ENCODE peak calls at places on chromosome 21, in five cellular contexts. C is progenitor cell of endocrine pancreas; X is CD8-positive, alpha-beta T cell; E is A549; W is omental fat pad. V is an unnamed sample.

GRCh38 chr21:44836666-44837471 is 19.0 kb upstream of the SUMO3 start:
- DNase-seq in C (no peak), W (no peak), X (no peak), E (peak), V (no peak)

GRCh38 chr21:45837936-45838335 is 143.6 kb upstream of the COL6A1 start:
- DNase-seq in X (no peak), E (no peak), C (no peak), W (no peak), V (no peak)

GRCh38 chr21:45364464-45365185 is 40.3 kb upstream of the COL18A1 start:
- DNase-seq in X (no peak), C (no peak), W (no peak), E (peak), V (no peak)

GRCh38 chr21:18023099-18023498 is 203.9 kb upstream of the C21orf91 start:
- DNase-seq in W (no peak), E (no peak), X (no peak), C (no peak), V (no peak)

GRCh38 chr21:14737922-14738321 is 191.8 kb upstream of the SAMSN1 start:
- DNase-seq in C (no peak), X (peak), E (peak), W (no peak), V (peak)

GRCh38 chr21:44682580-44683151 is 703 bp upstream of the KRTAP12-1 start:
- DNase-seq in C (no peak), W (no peak), E (no peak), X (no peak), V (no peak)

GRCh38 chr21:40936771-40937261 is 89.9 kb upstream of the DSCAM start:
- DNase-seq in X (no peak), E (no peak), W (no peak), C (no peak), V (no peak)

GRCh38 chr21:46125846-46126301 is 28.0 kb downstream of the COL6A2 start:
- DNase-seq in X (no peak), C (peak), E (no peak), W (peak), V (no peak)

GRCh38 chr21:41560701-41561158 is 52.8 kb upstream of the TMPRSS2 start:
- DNase-seq in W (no peak), E (no peak), C (no peak), X (no peak), V (no peak)

GRCh38 chr21:16310191-16310590 is 580.4 kb downstream of the USP25 start:
- DNase-seq in C (no peak), E (no peak), X (no peak), W (no peak), V (no peak)

GRCh38 chr21:28156590-28156989 is 836.1 kb downstream of the LTN1 start:
- DNase-seq in E (no peak), C (no peak), X (no peak), W (no peak), V (no peak)

GRCh38 chr21:14736162-14736561 is 190.0 kb upstream of the SAMSN1 start:
- DNase-seq in X (no peak), E (no peak), W (no peak), C (no peak), V (no peak)

GRCh38 chr21:42654179-42654912 is 925 bp downstream of the PDE9A start:
- DNase-seq in E (peak), C (peak), X (peak), W (no peak), V (peak)

GRCh38 chr21:16358784-16359183 is 629.0 kb downstream of the USP25 start:
- DNase-seq in C (no peak), E (no peak), X (no peak), W (no peak), V (no peak)

GRCh38 chr21:25569711-25570110 is 37.6 kb downstream of the MRPL39 start:
- DNase-seq in C (no peak), W (no peak), X (no peak), E (no peak), V (no peak)

GRCh38 chr21:42113926-42114409 is 42.9 kb downstream of the UMODL1 start:
- DNase-seq in X (no peak), C (no peak), E (no peak), W (no peak), V (no peak)

GRCh38 chr21:28856588-28857250 is 136.0 kb downstream of the LTN1 start:
- DNase-seq in E (no peak), W (no peak), X (no peak), C (no peak), V (no peak)

GRCh38 chr21:29367335-29367734 is 68.6 kb downstream of the BACH1 start:
- DNase-seq in X (no peak), W (no peak), E (no peak), C (no peak), V (no peak)

GRCh38 chr21:18384771-18385170 is 18.8 kb downstream of the TMPRSS15 start:
- DNase-seq in W (no peak), E (peak), C (no peak), X (no peak), V (no peak)

GRCh38 chr21:44887807-44888580 is 14.5 kb upstream of the PTTG1IP start:
- DNase-seq in X (no peak), C (no peak), W (no peak), E (no peak), V (no peak)

GRCh38 chr21:42403611-42404231 is at the start of gene UBASH3A:
- DNase-seq in X (peak), E (no peak), W (no peak), C (no peak), V (no peak)

GRCh38 chr21:38314534-38314933 is 57.7 kb downstream of the KCNJ15 start:
- DNase-seq in X (no peak), C (no peak), E (no peak), W (no peak), V (no peak)

GRCh38 chr21:45286671-45287437 is 841 bp downstream of the POFUT2 start:
- DNase-seq in W (no peak), E (no peak), C (no peak), X (peak), V (peak)

GRCh38 chr21:28311776-28312175 is 680.9 kb downstream of the LTN1 start:
- DNase-seq in X (no peak), E (no peak), C (no peak), W (no peak), V (no peak)

GRCh38 chr21:34201441-34201838 is 128.1 kb downstream of the MRPS6 start:
- DNase-seq in E (no peak), X (no peak), W (no peak), C (no peak), V (no peak)

GRCh38 chr21:34202553-34203332 is 129.4 kb downstream of the MRPS6 start:
- DNase-seq in E (peak), W (no peak), X (no peak), C (peak), V (peak)

GRCh38 chr21:34200288-34200905 is 127.0 kb downstream of the MRPS6 start:
- DNase-seq in E (no peak), C (no peak), X (no peak), W (no peak), V (no peak)

GRCh38 chr21:34199121-34199910 is 125.9 kb downstream of the MRPS6 start:
- DNase-seq in W (no peak), X (no peak), E (no peak), C (no peak), V (no peak)

DNA sequence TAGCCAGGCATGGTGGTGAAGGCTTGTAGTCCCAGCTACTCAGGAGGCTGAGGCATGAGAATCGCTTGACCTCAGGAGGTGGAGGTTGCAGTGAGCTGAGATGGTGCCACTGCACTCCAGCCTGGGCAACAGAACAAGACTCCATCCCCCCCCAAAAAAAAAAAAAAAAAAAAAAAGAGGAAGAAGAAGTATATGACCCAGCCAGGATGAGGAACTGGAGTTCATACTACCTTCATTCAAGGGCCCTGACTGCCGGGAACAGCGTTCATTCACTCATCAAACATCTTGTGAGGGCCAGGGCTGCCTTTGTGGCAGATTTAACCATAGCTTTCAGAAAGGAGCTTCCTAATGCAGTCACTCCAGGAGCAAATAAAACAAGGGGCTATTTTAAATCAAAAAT is 127.6 kb downstream of the MRPS6 start:
- DNase-seq in E (no peak), C (no peak), W (no peak), X (no peak), V (no peak)
- TF ChIP-seq CTCF in E (no peak), C (no peak), W (no peak), X (no peak), V (no peak)

DNA sequence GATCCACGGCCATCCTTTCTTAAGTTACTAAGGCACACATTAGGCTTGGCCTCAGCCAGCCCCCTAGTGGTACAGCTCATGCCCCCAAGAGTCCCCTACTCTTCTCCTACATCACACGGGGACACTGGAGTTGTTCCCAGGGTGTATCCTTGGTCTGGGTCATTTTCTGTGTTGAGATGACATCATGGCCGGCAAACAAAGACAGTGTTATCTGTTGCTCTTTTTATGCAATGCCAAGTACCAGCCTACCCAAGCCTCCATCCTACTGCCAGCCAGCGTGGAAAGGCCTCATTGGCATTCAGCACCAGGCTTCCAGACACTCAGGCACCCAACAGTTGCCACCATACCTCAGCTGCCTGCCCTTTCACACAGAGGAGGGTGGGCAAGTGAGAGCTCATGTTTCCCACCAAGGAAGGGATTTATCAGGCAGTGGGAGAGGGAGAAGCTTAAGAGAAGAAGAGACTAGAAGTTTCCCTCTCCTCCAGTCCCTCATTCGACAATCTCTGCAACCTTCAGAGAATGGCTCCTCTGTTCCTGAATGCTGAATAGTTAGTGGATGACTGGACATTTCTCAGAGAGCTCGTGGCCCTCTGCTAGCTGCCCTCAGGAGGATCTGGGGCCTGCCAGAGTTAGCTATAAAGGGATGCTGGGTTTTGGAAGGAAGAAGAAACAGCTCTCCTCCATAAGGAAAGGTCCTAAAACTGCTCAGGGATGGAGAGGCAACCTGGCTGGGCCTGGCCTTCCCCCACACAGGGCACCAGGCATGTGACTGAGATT is 17.7 kb downstream of the CBR1 start:
- DNase-seq in X (no peak), E (no peak), C (no peak), W (no peak), V (no peak)
- TF ChIP-seq CTCF in X (no peak), E (no peak), C (peak), W (no peak), V (no peak)

GRCh38 chr21:31786164-31786920 is 54.4 kb upstream of the SCAF4 start:
- DNase-seq in C (no peak), E (no peak), W (no peak), X (no peak), V (no peak)

DNA sequence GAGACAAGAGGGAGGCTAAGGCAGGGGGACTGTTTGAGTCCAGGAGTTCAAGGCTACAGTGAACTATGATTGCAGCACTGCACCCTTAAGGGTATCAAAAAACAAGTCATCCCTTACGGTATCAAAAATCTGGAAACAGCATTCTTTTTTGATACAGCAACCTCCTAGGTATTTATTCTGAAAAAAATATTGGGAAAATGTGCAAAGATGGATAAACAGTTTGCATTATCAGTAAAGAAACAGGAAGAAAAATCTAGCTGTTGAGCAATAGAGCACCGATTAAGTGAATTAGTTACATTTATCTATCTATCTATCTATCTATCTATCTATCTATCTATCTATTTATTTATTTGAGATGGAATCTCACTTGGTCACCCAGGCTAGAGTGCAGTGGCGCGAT is 56.7 kb upstream of the SCAF4 start:
- DNase-seq in C (no peak), X (no peak), W (no peak), E (no peak), V (no peak)
- TF ChIP-seq CTCF in C (no peak), X (no peak), W (no peak), E (no peak), V (no peak)

DNA sequence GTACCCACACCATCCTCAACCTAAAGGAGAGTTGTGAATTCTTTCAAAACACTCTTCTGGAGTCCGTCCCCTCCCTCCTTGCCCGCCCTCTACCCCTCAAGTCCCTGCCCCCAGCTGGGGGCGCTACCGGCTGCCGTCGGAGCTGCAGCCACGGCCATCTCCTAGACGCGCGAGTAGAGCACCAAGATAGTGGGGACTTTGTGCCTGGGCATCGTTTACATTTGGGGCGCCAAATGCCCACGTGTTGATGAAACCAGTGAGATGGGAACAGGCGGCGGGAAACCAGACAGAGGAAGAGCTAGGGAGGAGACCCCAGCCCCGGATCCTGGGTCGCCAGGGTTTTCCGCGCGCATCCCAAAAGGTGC is 647 bp upstream of the OLIG2 start:
- DNase-seq in X (no peak), E (no peak), C (no peak), W (no peak), V (peak)
- TF ChIP-seq CTCF in X (no peak), E (no peak), C (peak), W (no peak), V (peak)

GRCh38 chr21:39452207-39452964 is 616 bp downstream of the SH3BGR start:
- DNase-seq in C (no peak), E (peak), W (no peak), X (no peak), V (no peak)

GRCh38 chr21:39454949-39455668 is 3.3 kb downstream of the SH3BGR start:
- DNase-seq in W (no peak), C (no peak), X (no peak), E (no peak), V (no peak)

GRCh38 chr21:39452965-39453332 is 1.2 kb downstream of the SH3BGR start:
- DNase-seq in E (no peak), W (no peak), C (no peak), X (no peak), V (no peak)

GRCh38 chr21:39453571-39454179 is 1.9 kb downstream of the SH3BGR start:
- DNase-seq in W (no peak), C (no peak), E (no peak), X (no peak), V (no peak)

DNA sequence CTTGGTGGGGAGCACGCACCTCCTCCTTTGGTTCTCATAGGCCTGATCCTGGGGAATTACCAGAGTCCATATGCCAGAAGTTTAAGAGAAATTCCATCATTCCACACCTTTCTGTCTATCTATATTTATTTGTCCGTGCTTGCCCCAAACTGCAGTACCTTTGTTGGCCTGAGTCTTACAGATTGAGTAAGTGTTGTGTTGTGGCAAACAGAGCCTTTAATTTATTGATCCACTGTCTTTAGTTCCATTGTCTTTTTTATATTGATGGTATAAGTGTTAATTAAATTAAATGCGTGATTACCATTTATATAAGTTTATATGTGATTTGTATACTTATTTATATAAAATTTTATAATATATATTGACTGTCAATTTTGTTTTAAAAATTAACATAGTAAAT is 4.9 kb downstream of the SH3BGR start:
- DNase-seq in C (no peak), W (no peak), X (no peak), E (no peak), V (no peak)
- TF ChIP-seq CTCF in C (peak), W (no peak), X (no peak), E (no peak), V (peak)

V was measured in endothelial cell.